ENCODE peak calls at places on chromosomes 3 and 15, in nine cellular contexts. D is OCI-LY7; P is adrenal gland; U is sigmoid colon; A is GM23248; S is CD8-positive, alpha-beta memory T cell; R is thoracic aorta; N is H9; Y is CD4-positive, CD25-positive, alpha-beta regulatory T cell. G is an unnamed sample.

GRCh38 chr3:51198476-51198875 is 186.6 kb upstream of the MANF start:
- DNase-seq in D (no peak), P (no peak), U (no peak), A (peak; percentile 4), S (no peak), R (no peak), N (no peak), Y (no peak), G (no peak)

GRCh38 chr15:68536331-68537095 is 42.3 kb upstream of the CORO2B start:
- DNase-seq in D (no peak), P (no peak), U (no peak), A (peak; percentile 96), S (no peak), R (no peak), N (no peak), Y (no peak), G (no peak)

GRCh38 chr3:76134166-76134565 is 348.8 kb upstream of the ZNF717 start:
- DNase-seq in D (no peak), P (no peak), U (no peak), A (peak; percentile 56), S (no peak), R (no peak), N (no peak), Y (no peak), G (no peak)

GRCh38 chr3:32373844-32374243 is 17.8 kb upstream of the CMTM7 start:
- DNase-seq in D (no peak), P (no peak), U (no peak), A (no peak), S (no peak), R (no peak), N (no peak), Y (no peak), G (no peak)

GRCh38 chr15:31301687-31301990 is 25.0 kb upstream of the KLF13 start:
- DNase-seq in D (peak; percentile 87), P (no peak), U (no peak), A (no peak), S (no peak), R (no peak), N (no peak), Y (no peak), G (no peak)

GRCh38 chr3:64763980-64764379 is 76.2 kb upstream of the ADAMTS9 start:
- DNase-seq in D (no peak), P (no peak), U (no peak), A (no peak), S (no peak), R (no peak), N (no peak), Y (no peak), G (no peak)

GRCh38 chr3:134462236-134463059 is 23.3 kb downstream of the ANAPC13 start:
- DNase-seq in D (no peak), P (no peak), U (no peak), A (peak; percentile 86), S (no peak), R (no peak), N (no peak), Y (no peak), G (no peak)

GRCh38 chr3:43171770-43172169 is 65.9 kb upstream of the POMGNT2 start:
- DNase-seq in D (no peak), P (peak; percentile 1), U (no peak), A (peak; percentile 55), S (no peak), R (no peak), N (no peak), Y (no peak), G (no peak)

GRCh38 chr15:60116456-60117089 is 112.5 kb downstream of the FOXB1 start:
- DNase-seq in D (no peak), P (no peak), U (no peak), A (no peak), S (no peak), R (no peak), N (no peak), Y (no peak), G (no peak)

DNA sequence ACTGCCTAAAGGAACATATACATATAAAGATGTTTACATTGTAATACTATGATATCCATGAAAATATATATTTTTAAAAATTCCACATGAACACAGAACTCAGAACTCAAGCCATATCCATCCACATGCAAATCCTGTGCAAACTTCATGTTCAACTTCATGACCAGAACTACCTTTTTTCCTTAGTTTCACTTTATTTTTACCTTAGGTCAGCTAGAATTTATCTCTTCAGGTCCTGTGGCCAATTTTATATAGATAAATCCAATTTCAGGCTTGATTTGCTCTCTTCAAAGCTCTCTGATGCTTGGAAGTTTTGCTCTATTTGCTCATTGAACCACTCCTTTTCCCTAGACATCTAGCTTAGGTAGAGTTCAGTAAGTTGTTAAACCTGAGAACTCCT is 38.8 kb downstream of the ZPLD1 start:
- DNase-seq in D (no peak), P (no peak), U (no peak), A (no peak), S (no peak), R (no peak), N (no peak), Y (no peak), G (no peak)
- H3K27ac ChIP-seq in D (no peak overlapping the region), P (no peak overlapping the region), U (no peak overlapping the region), A (no peak overlapping the region), S (no peak overlapping the region), R (no peak overlapping the region), N (no peak overlapping the region), Y (no peak overlapping the region), G (no peak overlapping the region)

GRCh38 chr15:24766511-24767133 is 91.0 kb downstream of the NPAP1 start:
- DNase-seq in D (no peak), P (no peak), U (no peak), A (no peak), S (no peak), R (no peak), N (no peak), Y (no peak), G (no peak)
- H3K4me1 ChIP-seq in D (no peaks in the 10 kb centered on the region), P (no peaks in the 10 kb centered on the region), U (no peaks in the 10 kb centered on the region), A (no peaks in the 10 kb centered on the region), S (no peaks in the 10 kb centered on the region), R (no peaks in the 10 kb centered on the region), N (no peaks in the 10 kb centered on the region), Y (no peaks in the 10 kb centered on the region), G (no peaks in the 10 kb centered on the region)

GRCh38 chr3:131645638-131646037 is 142.9 kb upstream of the MRPL3 start:
- DNase-seq in D (no peak), P (no peak), U (no peak), A (no peak), S (no peak), R (no peak), N (no peak), Y (no peak), G (no peak)
- H3K27ac ChIP-seq in D (no peak overlapping the region), P (no peak overlapping the region), U (no peak overlapping the region), A (no peak overlapping the region), S (no peak overlapping the region), R (no peak overlapping the region), N (no peak overlapping the region), Y (no peak overlapping the region), G (no peak overlapping the region)

GRCh38 chr15:63478243-63478642 is 26.1 kb upstream of the USP3 start:
- DNase-seq in D (no peak), P (no peak), U (no peak), A (no peak), S (no peak), R (no peak), N (no peak), Y (no peak), G (no peak)
- H3K4me1 ChIP-seq in D (peaks cover 85% of the 10 kb centered on the region), P (no peaks in the 10 kb centered on the region), U (no peaks in the 10 kb centered on the region), A (peaks cover 46% of the 10 kb centered on the region), S (peaks cover 69% of the 10 kb centered on the region), R (no peaks in the 10 kb centered on the region), N (peaks cover 3% of the 10 kb centered on the region), Y (peaks cover 54% of the 10 kb centered on the region), G (peaks cover 5% of the 10 kb centered on the region)

GRCh38 chr15:40984963-40985362 is 31.7 kb downstream of the CHAC1 start:
- DNase-seq in D (no peak), P (peak; percentile 75), U (no peak), A (peak; percentile 95), S (no peak), R (peak; percentile 21), N (no peak), Y (no peak), G (no peak)

GRCh38 chr15:40988157-40988556 is 34.9 kb downstream of the CHAC1 start:
- DNase-seq in D (no peak), P (no peak), U (no peak), A (no peak), S (no peak), R (no peak), N (no peak), Y (no peak), G (no peak)

GRCh38 chr15:40984406-40984805 is 31.1 kb downstream of the CHAC1 start:
- DNase-seq in D (no peak), P (no peak), U (no peak), A (no peak), S (no peak), R (no peak), N (no peak), Y (no peak), G (no peak)

GRCh38 chr15:40986820-40987219 is 33.5 kb downstream of the CHAC1 start:
- DNase-seq in D (no peak), P (no peak), U (no peak), A (no peak), S (no peak), R (no peak), N (no peak), Y (no peak), G (no peak)

DNA sequence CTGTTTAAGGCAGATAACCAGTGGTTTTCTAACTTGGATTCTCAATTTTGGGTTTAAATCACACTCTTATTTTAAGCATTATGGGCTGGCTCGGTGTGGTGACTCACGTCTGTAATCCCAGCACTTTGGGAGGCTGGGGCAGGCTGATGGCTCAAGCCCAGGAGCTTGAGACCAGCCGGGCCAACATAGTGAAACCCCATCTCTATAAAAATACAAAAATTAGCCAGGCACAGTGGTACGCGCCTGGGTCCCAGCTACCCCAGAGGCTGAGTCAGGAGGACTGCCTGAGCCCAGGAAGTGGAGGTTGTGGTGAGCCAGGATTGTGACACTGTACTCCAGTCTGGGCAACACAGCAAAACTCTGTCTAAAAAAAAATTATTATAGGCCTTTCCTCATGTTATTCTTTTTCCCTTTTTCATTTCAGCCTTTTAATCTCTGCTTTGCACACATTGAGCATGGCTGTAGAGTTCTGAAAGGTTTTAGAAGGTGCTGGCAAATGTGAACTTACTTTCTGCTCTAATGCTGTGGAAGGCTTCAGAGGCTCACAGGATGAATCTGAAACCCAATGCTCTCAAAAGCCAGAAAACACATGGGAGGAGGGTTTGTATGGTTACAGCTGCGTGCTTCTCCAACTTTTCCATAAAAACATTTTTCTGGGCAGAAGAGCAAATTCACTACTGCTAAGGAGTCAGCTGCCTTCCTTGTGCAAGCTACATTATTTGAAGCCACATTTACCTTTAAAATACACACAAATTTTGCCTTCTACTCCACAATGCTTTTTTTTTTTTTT is 32.5 kb downstream of the CHAC1 start:
- DNase-seq in D (no peak), P (no peak), U (no peak), A (peak; percentile 68), S (no peak), R (peak; percentile 13), N (no peak), Y (no peak), G (no peak)
- H3K27ac ChIP-seq in D (no peak overlapping the region), P (peak overlapping the region; percentile 79), U (no peak overlapping the region), A (peak overlapping the region; percentile 93), S (no peak overlapping the region), R (peak overlapping the region; percentile 85), N (no peak overlapping the region), Y (no peak overlapping the region), G (no peak overlapping the region)

G was measured in left ventricle myocardium inferior.